ENCODE peak calls at places on chromosomes 13 and 19, in four cellular contexts. L is MV-4-11, N is C1 segment of cervical spinal cord, Q is body of pancreas. O is an unnamed sample.

GRCh38 chr19:7159105-7159933 is 89.8 kb downstream of the ZNF557 start:
- DNase-seq in Q (no peak), N (no peak), L (peak; percentile 93), O (no peak)

GRCh38 chr13:38897521-38897920 is 93.1 kb downstream of the STOML3 start:
- DNase-seq in L (no peak), N (no peak), Q (no peak), O (no peak)

GRCh38 chr19:6318772-6319171 is 14.6 kb downstream of the ACER1 start:
- DNase-seq in L (no peak), N (no peak), Q (no peak), O (no peak)

GRCh38 chr13:99866781-99867180 is 104.8 kb downstream of the ZIC5 start:
- DNase-seq in Q (no peak), N (no peak), L (no peak), O (no peak)

GRCh38 chr13:105220886-105221285 is 1314.6 kb downstream of the EFNB2 start:
- DNase-seq in L (no peak), N (no peak), Q (no peak), O (no peak)

GRCh38 chr13:101474419-101474957 is 22.0 kb downstream of the ITGBL1 start:
- DNase-seq in L (no peak), N (peak; percentile 24), Q (peak; percentile 13), O (no peak)

GRCh38 chr19:37948362-37948761 is 41.4 kb downstream of the SIPA1L3 start:
- DNase-seq in Q (no peak), L (no peak), N (no peak), O (no peak)

GRCh38 chr13:28171266-28171665 is 32.9 kb downstream of the PAN3 start:
- DNase-seq in Q (no peak), N (no peak), L (no peak), O (no peak)

GRCh38 chr19:18023596-18024212 is 15.7 kb downstream of the ARRDC2 start:
- DNase-seq in N (peak; percentile 28), L (peak; percentile 87), Q (peak; percentile 59), O (no peak)

GRCh38 chr19:45569619-45570421 is 14.8 kb downstream of the OPA3 start:
- DNase-seq in Q (peak; percentile 67), L (peak; percentile 14), N (peak; percentile 2), O (no peak)

GRCh38 chr19:16293133-16294085 is 31.2 kb upstream of the KLF2 start:
- DNase-seq in N (no peak), L (peak; percentile 90), Q (peak; percentile 63), O (no peak)